ENCODE peak calls at places on chromosome 13, in seven cellular contexts. One of them, this sample, is unnamed.

GRCh38 chr13:33633701-33634525 is 184.0 kb upstream of the RFC3 start:
- DNase-seq in cardiac fibroblast: peak
- DNase-seq in AG09309: no peak
- DNase-seq in PC-9: no peak
- DNase-seq in gastrocnemius medialis: no peak
- DNase-seq in coronary artery: no peak
- DNase-seq in heart right ventricle: no peak
- DNase-seq in this sample: no peak

GRCh38 chr13:101565327-101565726 is 112.9 kb downstream of the ITGBL1 start:
- DNase-seq in gastrocnemius medialis: no peak
- DNase-seq in AG09309: no peak
- DNase-seq in heart right ventricle: no peak
- DNase-seq in cardiac fibroblast: no peak
- DNase-seq in coronary artery: no peak
- DNase-seq in PC-9: no peak
- DNase-seq in this sample: no peak

GRCh38 chr13:42740753-42741152 is 40.6 kb upstream of the FAM216B start:
- DNase-seq in gastrocnemius medialis: no peak
- DNase-seq in heart right ventricle: peak
- DNase-seq in PC-9: no peak
- DNase-seq in cardiac fibroblast: peak
- DNase-seq in AG09309: no peak
- DNase-seq in coronary artery: no peak
- DNase-seq in this sample: no peak

GRCh38 chr13:42119875-42120274 is 71.4 kb downstream of the DGKH start:
- DNase-seq in heart right ventricle: no peak
- DNase-seq in PC-9: no peak
- DNase-seq in gastrocnemius medialis: no peak
- DNase-seq in AG09309: no peak
- DNase-seq in coronary artery: no peak
- DNase-seq in cardiac fibroblast: no peak
- DNase-seq in this sample: no peak

GRCh38 chr13:79440958-79441553 is 35.0 kb upstream of the RBM26 start:
- DNase-seq in heart right ventricle: no peak
- DNase-seq in cardiac fibroblast: no peak
- DNase-seq in PC-9: no peak
- DNase-seq in gastrocnemius medialis: no peak
- DNase-seq in AG09309: no peak
- DNase-seq in coronary artery: no peak
- DNase-seq in this sample: no peak

GRCh38 chr13:39329182-39329639 is 273.8 kb downstream of the LHFPL6 start:
- DNase-seq in gastrocnemius medialis: no peak
- DNase-seq in cardiac fibroblast: peak
- DNase-seq in heart right ventricle: no peak
- DNase-seq in AG09309: no peak
- DNase-seq in coronary artery: no peak
- DNase-seq in PC-9: no peak
- DNase-seq in this sample: no peak

GRCh38 chr13:31172535-31172934 is 10.8 kb upstream of the HSPH1 start:
- DNase-seq in AG09309: peak
- DNase-seq in PC-9: peak
- DNase-seq in heart right ventricle: no peak
- DNase-seq in coronary artery: no peak
- DNase-seq in cardiac fibroblast: peak
- DNase-seq in gastrocnemius medialis: no peak
- DNase-seq in this sample: peak

GRCh38 chr13:35496011-35496410 is 19.5 kb upstream of the MAB21L1 start:
- DNase-seq in PC-9: no peak
- DNase-seq in coronary artery: no peak
- DNase-seq in gastrocnemius medialis: no peak
- DNase-seq in heart right ventricle: no peak
- DNase-seq in AG09309: no peak
- DNase-seq in cardiac fibroblast: no peak
- DNase-seq in this sample: no peak

GRCh38 chr13:85373322-85373721 is 425.9 kb downstream of the SLITRK6 start:
- DNase-seq in gastrocnemius medialis: no peak
- DNase-seq in AG09309: no peak
- DNase-seq in cardiac fibroblast: no peak
- DNase-seq in coronary artery: no peak
- DNase-seq in heart right ventricle: no peak
- DNase-seq in PC-9: no peak
- DNase-seq in this sample: no peak

GRCh38 chr13:84962141-84962750 is 837.0 kb downstream of the SLITRK6 start:
- DNase-seq in cardiac fibroblast: no peak
- DNase-seq in coronary artery: no peak
- DNase-seq in gastrocnemius medialis: no peak
- DNase-seq in PC-9: no peak
- DNase-seq in heart right ventricle: no peak
- DNase-seq in AG09309: no peak
- DNase-seq in this sample: no peak

GRCh38 chr13:21476893-21477472 is 17.9 kb upstream of the ZDHHC20 start:
- DNase-seq in heart right ventricle: peak
- DNase-seq in AG09309: no peak
- DNase-seq in gastrocnemius medialis: peak
- DNase-seq in cardiac fibroblast: peak
- DNase-seq in PC-9: peak
- DNase-seq in coronary artery: peak
- DNase-seq in this sample: peak

GRCh38 chr13:36915106-36915505 is 4.9 kb downstream of the SMAD9 start:
- DNase-seq in coronary artery: no peak
- DNase-seq in gastrocnemius medialis: no peak
- DNase-seq in AG09309: no peak
- DNase-seq in heart right ventricle: no peak
- DNase-seq in PC-9: no peak
- DNase-seq in cardiac fibroblast: no peak
- DNase-seq in this sample: no peak

GRCh38 chr13:44755872-44756271 is 179.7 kb upstream of the TSC22D1 start:
- DNase-seq in coronary artery: no peak
- DNase-seq in cardiac fibroblast: peak
- DNase-seq in heart right ventricle: no peak
- DNase-seq in gastrocnemius medialis: no peak
- DNase-seq in PC-9: peak
- DNase-seq in AG09309: peak
- DNase-seq in this sample: no peak

DNA sequence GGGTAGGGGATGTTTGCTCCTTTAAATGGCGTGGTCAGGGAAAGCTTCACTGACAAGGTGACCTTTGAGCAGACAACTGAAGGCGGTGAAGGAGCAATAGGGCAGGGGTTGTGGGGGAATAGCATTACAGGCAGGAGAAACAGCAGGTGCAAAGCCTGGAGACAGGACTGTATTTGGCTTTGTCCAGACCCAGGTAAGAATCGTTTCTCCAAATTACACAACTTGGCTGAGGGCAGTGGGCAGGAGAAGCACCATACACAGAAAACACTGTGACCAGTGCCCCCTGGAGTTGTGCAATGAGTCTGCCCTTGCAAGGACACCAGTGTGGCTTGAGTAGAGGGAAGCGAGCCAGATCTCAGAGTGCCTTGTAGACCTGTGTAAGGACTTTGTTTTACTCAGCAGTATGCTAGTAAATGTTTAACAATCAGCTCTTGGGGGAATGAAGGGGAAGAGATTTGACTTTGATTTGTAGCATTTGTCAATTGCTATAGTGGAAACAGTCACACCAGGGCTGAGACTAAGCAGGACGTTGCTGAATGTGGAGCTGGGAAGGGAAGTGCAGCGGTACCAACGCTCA is 360.0 kb downstream of the DCT start:
- DNase-seq in PC-9: no peak
- DNase-seq in gastrocnemius medialis: no peak
- DNase-seq in coronary artery: no peak
- DNase-seq in AG09309: no peak
- DNase-seq in heart right ventricle: no peak
- DNase-seq in cardiac fibroblast: no peak
- DNase-seq in this sample: no peak
- TF ChIP-seq CTCF in PC-9: no peak
- TF ChIP-seq CTCF in gastrocnemius medialis: no peak
- TF ChIP-seq CTCF in coronary artery: no peak
- TF ChIP-seq CTCF in AG09309: no peak
- TF ChIP-seq CTCF in heart right ventricle: no peak
- TF ChIP-seq CTCF in cardiac fibroblast: no peak
- TF ChIP-seq CTCF in this sample: no peak

GRCh38 chr13:111114362-111115050 is 604 bp upstream of the ARHGEF7 start:
- DNase-seq in PC-9: no peak
- DNase-seq in heart right ventricle: peak
- DNase-seq in cardiac fibroblast: peak
- DNase-seq in coronary artery: peak
- DNase-seq in gastrocnemius medialis: peak
- DNase-seq in AG09309: no peak
- DNase-seq in this sample: peak
- H3K4me3 ChIP-seq in PC-9: no peak
- H3K4me3 ChIP-seq in heart right ventricle: peak
- H3K4me3 ChIP-seq in cardiac fibroblast: peak
- H3K4me3 ChIP-seq in coronary artery: peak
- H3K4me3 ChIP-seq in gastrocnemius medialis: peak
- H3K4me3 ChIP-seq in AG09309: peak
- H3K4me3 ChIP-seq in this sample: peak

GRCh38 chr13:51009597-51009996 is 100.0 kb downstream of the RNASEH2B start:
- DNase-seq in PC-9: no peak
- DNase-seq in coronary artery: no peak
- DNase-seq in cardiac fibroblast: no peak
- DNase-seq in gastrocnemius medialis: no peak
- DNase-seq in AG09309: no peak
- DNase-seq in heart right ventricle: no peak
- DNase-seq in this sample: no peak
- TF ChIP-seq CTCF in PC-9: no peak
- TF ChIP-seq CTCF in coronary artery: no peak
- TF ChIP-seq CTCF in cardiac fibroblast: no peak
- TF ChIP-seq CTCF in gastrocnemius medialis: no peak
- TF ChIP-seq CTCF in AG09309: no peak
- TF ChIP-seq CTCF in heart right ventricle: no peak
- TF ChIP-seq CTCF in this sample: no peak

GRCh38 chr13:106709509-106709908 is 141.6 kb upstream of the ARGLU1 start:
- DNase-seq in gastrocnemius medialis: no peak
- DNase-seq in PC-9: no peak
- DNase-seq in coronary artery: no peak
- DNase-seq in cardiac fibroblast: peak
- DNase-seq in heart right ventricle: no peak
- DNase-seq in AG09309: no peak
- DNase-seq in this sample: no peak

GRCh38 chr13:106710267-106710666 is 142.3 kb upstream of the ARGLU1 start:
- DNase-seq in heart right ventricle: no peak
- DNase-seq in AG09309: no peak
- DNase-seq in cardiac fibroblast: peak
- DNase-seq in PC-9: no peak
- DNase-seq in coronary artery: no peak
- DNase-seq in gastrocnemius medialis: no peak
- DNase-seq in this sample: no peak

GRCh38 chr13:106714271-106714670 is 146.3 kb upstream of the ARGLU1 start:
- DNase-seq in heart right ventricle: no peak
- DNase-seq in cardiac fibroblast: no peak
- DNase-seq in PC-9: no peak
- DNase-seq in AG09309: no peak
- DNase-seq in gastrocnemius medialis: no peak
- DNase-seq in coronary artery: no peak
- DNase-seq in this sample: no peak
- H3K4me3 ChIP-seq in heart right ventricle: no peak
- H3K4me3 ChIP-seq in cardiac fibroblast: no peak
- H3K4me3 ChIP-seq in PC-9: no peak
- H3K4me3 ChIP-seq in AG09309: no peak
- H3K4me3 ChIP-seq in gastrocnemius medialis: no peak
- H3K4me3 ChIP-seq in coronary artery: no peak
- H3K4me3 ChIP-seq in this sample: no peak

This sample was measured in fibroblast of villous mesenchyme.